ENCODE peak calls at places on chromosome 2, in six cellular contexts. O is astrocyte of the spinal cord, Z is cardiac muscle cell, D is WERI-Rb-1, G is body of pancreas, Y is BE2C. L is an unnamed sample.
A peak's percentile ranks its signal among the peaks of the same experiment; 100 is the strongest.

GRCh38 chr2:237998530-237998929 is 31.7 kb downstream of the UBE2F start:
- DNase-seq in Y (no peak), G (no peak), D (no peak), Z (peak; percentile 89), O (peak; percentile 18), L (peak; percentile 29)

GRCh38 chr2:160221391-160222276 is 21.6 kb upstream of the ITGB6 start:
- DNase-seq in Y (no peak), D (peak; percentile 31), G (peak; percentile 31), O (peak; percentile 66), Z (peak; percentile 82), L (no peak)

GRCh38 chr2:8303322-8303832 is 378.5 kb upstream of the ID2 start:
- DNase-seq in Y (no peak), Z (no peak), O (peak; percentile 61), G (peak; percentile 18), D (no peak), L (peak; percentile 45)

GRCh38 chr2:101063753-101064502 is 61.8 kb downstream of the RPL31 start:
- DNase-seq in D (no peak), Y (no peak), G (no peak), Z (peak; percentile 66), O (peak; percentile 49), L (no peak)

GRCh38 chr2:147255812-147256211 is 589.0 kb upstream of the ACVR2A start:
- DNase-seq in Y (no peak), Z (peak; percentile 29), O (no peak), G (peak; percentile 19), D (no peak), L (no peak)

GRCh38 chr2:46878886-46879285 is 36.7 kb downstream of the MCFD2 start:
- DNase-seq in D (no peak), Z (peak; percentile 49), O (peak; percentile 72), G (no peak), Y (peak; percentile 62), L (peak; percentile 55)

GRCh38 chr2:12340164-12340563 is 376.6 kb upstream of the TRIB2 start:
- DNase-seq in D (no peak), O (no peak), G (no peak), Z (peak; percentile 55), Y (no peak), L (no peak)

GRCh38 chr2:25700221-25700660 is 26.9 kb upstream of the DTNB start:
- DNase-seq in G (peak; percentile 26), Z (peak; percentile 53), Y (peak; percentile 43), O (peak; percentile 42), D (peak; percentile 40), L (peak; percentile 30)

GRCh38 chr2:202529389-202529788 is 105.4 kb upstream of the FAM117B start:
- DNase-seq in Z (peak; percentile 72), D (no peak), Y (no peak), G (no peak), O (peak; percentile 71), L (no peak)

GRCh38 chr2:68715353-68716041 is 19.1 kb upstream of the ARHGAP25 start:
- DNase-seq in Y (peak; percentile 70), G (peak; percentile 74), D (peak; percentile 85), O (peak; percentile 41), Z (peak; percentile 64), L (peak; percentile 86)

GRCh38 chr2:18930977-18931376 is 341.6 kb upstream of the NT5C1B start:
- DNase-seq in D (no peak), Z (no peak), G (no peak), Y (no peak), O (peak; percentile 45), L (no peak)

GRCh38 chr2:9693138-9693520 is 62.3 kb upstream of the YWHAQ start:
- DNase-seq in O (peak; percentile 58), D (no peak), Z (peak; percentile 66), Y (no peak), G (no peak), L (no peak)

GRCh38 chr2:48065971-48066370 is 159.7 kb upstream of the FBXO11 start:
- DNase-seq in Z (no peak), Y (no peak), O (no peak), D (no peak), G (no peak), L (no peak)

GRCh38 chr2:48070415-48070814 is 164.1 kb upstream of the FBXO11 start:
- DNase-seq in G (no peak), D (peak; percentile 71), Y (no peak), Z (peak; percentile 2), O (no peak), L (no peak)

GRCh38 chr2:48059975-48060374 is 153.7 kb upstream of the FBXO11 start:
- DNase-seq in G (no peak), D (no peak), Z (no peak), O (no peak), Y (no peak), L (no peak)

GRCh38 chr2:48065096-48065495 is 158.8 kb upstream of the FBXO11 start:
- DNase-seq in G (no peak), Y (no peak), Z (no peak), O (no peak), D (no peak), L (no peak)
- H3K4me3 ChIP-seq in G (no peak overlapping the region), Y (no peak overlapping the region), Z (no peak overlapping the region), O (no peak overlapping the region), D (no peak overlapping the region), L (no peak overlapping the region)

GRCh38 chr2:73984203-73984921 is at the start of gene TET3:
- DNase-seq in Y (peak; percentile 57), O (no peak), G (peak; percentile 60), Z (no peak), D (peak; percentile 74), L (peak; percentile 53)

GRCh38 chr2:73982140-73982617 is 2.5 kb upstream of the TET3 start:
- DNase-seq in O (no peak), Z (no peak), D (no peak), G (no peak), Y (no peak), L (no peak)

GRCh38 chr2:73985318-73986084 is 791 bp downstream of the TET3 start:
- DNase-seq in O (no peak), G (peak; percentile 34), Y (no peak), D (no peak), Z (peak; percentile 43), L (peak; percentile 50)

GRCh38 chr2:73984922-73985317 is 210 bp downstream of the TET3 start:
- DNase-seq in D (peak; percentile 73), O (no peak), G (peak; percentile 61), Z (no peak), Y (peak; percentile 47), L (peak; percentile 44)

GRCh38 chr2:73983322-73984202 is 1.1 kb upstream of the TET3 start:
- DNase-seq in Y (no peak), D (peak; percentile 82), O (no peak), Z (no peak), G (peak; percentile 97), L (no peak)
- TF ChIP-seq CTCF in Y (no peak), D (no peak), O (no peak), Z (no peak), G (peak; percentile 38), L (no peak)

DNA sequence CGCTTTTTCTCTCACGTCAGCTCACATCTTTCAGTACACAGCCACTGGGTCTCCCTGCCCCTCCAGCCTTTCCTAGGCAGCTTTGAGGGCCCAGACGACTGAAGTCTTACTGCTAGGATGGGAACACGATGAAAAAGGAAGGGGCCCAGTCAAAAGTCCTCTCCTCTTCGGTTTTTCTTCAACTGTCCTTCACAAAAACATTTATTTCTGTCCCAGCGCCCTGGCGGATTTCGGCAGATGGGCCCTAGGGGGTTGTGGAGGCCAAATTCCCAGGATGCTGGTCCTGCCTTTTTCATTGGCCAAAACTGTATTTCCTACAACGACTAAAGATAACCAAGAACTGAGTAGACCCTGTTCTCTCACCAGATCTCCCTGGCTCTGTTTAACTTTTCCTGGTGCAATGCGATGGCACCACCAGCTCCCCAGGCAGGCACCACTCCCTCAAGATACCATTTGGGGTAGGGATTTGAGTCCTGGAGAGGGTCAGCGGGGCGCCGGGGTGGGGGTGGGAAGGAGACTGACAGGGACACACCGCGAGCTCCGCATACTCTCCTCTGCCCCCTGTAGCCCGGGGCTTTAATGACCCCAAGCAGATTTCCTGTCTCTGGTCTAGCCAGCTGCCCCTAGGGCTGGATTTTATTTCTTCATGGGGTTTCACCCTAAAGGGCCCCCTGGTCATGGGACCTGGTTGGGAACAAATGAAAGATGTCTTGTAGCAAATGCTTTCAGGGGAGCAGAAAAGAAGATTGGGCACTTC is 7.4 kb downstream of the SIX2 start:
- DNase-seq in Z (no peak), D (no peak), Y (no peak), O (no peak), G (no peak), L (no peak)
- H3K4me3 ChIP-seq in Z (peak overlapping the region; percentile 26), D (no peak overlapping the region), Y (no peak overlapping the region), O (peak overlapping the region; percentile 24), G (no peak overlapping the region), L (no peak overlapping the region)

GRCh38 chr2:65070172-65070830 is 14.1 kb downstream of the CEP68 start:
- DNase-seq in Y (no peak), Z (peak; percentile 26), G (no peak), O (peak; percentile 38), D (no peak), L (peak; percentile 86)
- TF ChIP-seq CTCF in Y (no peak), Z (peak; percentile 38), G (no peak), O (peak; percentile 22), D (peak; percentile 34), L (peak; percentile 33)

GRCh38 chr2:105175231-105175630 is 66.3 kb upstream of the GPR45 start:
- DNase-seq in G (no peak), Y (no peak), O (no peak), Z (no peak), D (no peak), L (no peak)

GRCh38 chr2:105179469-105180372 is 61.8 kb upstream of the GPR45 start:
- DNase-seq in O (peak; percentile 79), Z (peak; percentile 87), Y (peak; percentile 53), D (peak; percentile 28), G (peak; percentile 20), L (peak; percentile 80)

GRCh38 chr2:105176429-105176828 is 65.1 kb upstream of the GPR45 start:
- DNase-seq in G (no peak), Z (no peak), Y (no peak), D (no peak), O (no peak), L (no peak)

GRCh38 chr2:105177546-105178254 is 63.8 kb upstream of the GPR45 start:
- DNase-seq in D (no peak), Y (no peak), Z (no peak), G (no peak), O (no peak), L (no peak)

DNA sequence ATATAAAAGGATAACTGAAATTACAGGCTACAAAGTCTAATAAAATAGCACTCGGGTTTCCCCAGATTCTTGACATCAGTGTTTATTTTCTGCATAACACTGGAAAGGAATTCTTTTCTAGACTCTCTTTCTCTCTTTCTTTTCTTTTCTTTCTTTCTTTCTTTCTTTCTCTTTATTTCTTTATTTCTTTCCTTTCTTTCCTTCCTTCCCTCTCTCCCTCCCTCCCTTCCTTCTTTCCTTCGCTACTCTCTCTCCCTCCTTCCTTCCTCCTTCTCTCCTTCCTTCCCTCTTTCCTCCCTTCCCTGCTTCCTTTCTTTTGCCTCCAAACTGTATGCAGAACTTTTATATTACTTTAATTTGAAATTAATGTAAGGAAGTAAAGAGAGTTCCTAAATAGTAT is 64.5 kb upstream of the GPR45 start:
- DNase-seq in Z (no peak), D (no peak), Y (no peak), O (no peak), G (no peak), L (no peak)
- H3K4me3 ChIP-seq in Z (no peak overlapping the region), D (no peak overlapping the region), Y (no peak overlapping the region), O (no peak overlapping the region), G (no peak overlapping the region), L (no peak overlapping the region)

GRCh38 chr2:179440642-179441251 is 176.1 kb upstream of the SESTD1 start:
- DNase-seq in Y (no peak), G (no peak), O (peak; percentile 52), Z (peak; percentile 61), D (no peak), L (no peak)
- TF ChIP-seq CTCF in Y (peak; percentile 57), G (peak; percentile 41), O (peak; percentile 58), Z (peak; percentile 68), D (peak; percentile 29), L (peak; percentile 40)